ENCODE peak calls at places on chromosome 19, in ten cellular contexts. C is CD8-positive, alpha-beta memory T cell; P is transverse colon; S is tibial artery; E is CD4-positive, CD25-positive, alpha-beta regulatory T cell; F is heart right ventricle; W is cardiac muscle cell; D is heart left ventricle; J is right cardiac atrium; Q is colonic mucosa. R is an unnamed sample.

GRCh38 chr19:38251564-38252051 is 4.6 kb downstream of the PPP1R14A start:
- DNase-seq in C (no peak), S (peak; percentile 73), P (no peak), J (peak; percentile 74), W (peak; percentile 53), F (peak; percentile 79), Q (no peak), D (peak; percentile 86), E (no peak), R (peak; percentile 30)

GRCh38 chr19:2097330-2098327 is 914 bp downstream of the IZUMO4 start:
- DNase-seq in W (no peak), P (peak; percentile 36), C (peak; percentile 61), J (peak; percentile 46), E (no peak), F (no peak), S (peak; percentile 32), Q (no peak), D (no peak), R (peak; percentile 31)

GRCh38 chr19:38304866-38305429 is 897 bp downstream of the C19orf33 start:
- DNase-seq in E (no peak), Q (peak; percentile 96), D (peak; percentile 73), C (no peak), P (peak; percentile 94), W (no peak), S (no peak), F (peak; percentile 44), J (peak; percentile 50), R (no peak)

GRCh38 chr19:46076951-46077814 is 36.4 kb upstream of the IGFL4 start:
- DNase-seq in Q (peak; percentile 68), W (peak; percentile 88), F (no peak), E (no peak), C (no peak), D (no peak), P (peak; percentile 57), J (peak; percentile 22), S (peak; percentile 21), R (no peak)

GRCh38 chr19:45104658-45105384 is 11.8 kb downstream of the PPP1R37 start:
- DNase-seq in D (no peak), Q (no peak), E (peak; percentile 25), J (no peak), C (no peak), S (no peak), W (no peak), P (no peak), F (no peak), R (no peak)

GRCh38 chr19:29811125-29812079 is at the start of gene CCNE1:
- DNase-seq in S (peak; percentile 89), W (peak; percentile 93), Q (peak; percentile 96), E (peak; percentile 91), J (peak; percentile 97), F (peak; percentile 97), C (peak; percentile 93), D (peak; percentile 97), P (peak; percentile 97), R (peak; percentile 81)

GRCh38 chr19:50252111-50252886 is 48.9 kb downstream of the MYH14 start:
- DNase-seq in W (peak; percentile 34), J (no peak), C (no peak), D (no peak), P (peak; percentile 26), Q (peak; percentile 35), F (no peak), E (no peak), S (no peak), R (no peak)

GRCh38 chr19:42201489-42202289 is 15.8 kb downstream of the DEDD2 start:
- DNase-seq in P (peak; percentile 56), Q (no peak), S (no peak), D (peak; percentile 80), C (peak; percentile 53), W (no peak), F (no peak), J (no peak), E (peak; percentile 29), R (peak; percentile 37)

GRCh38 chr19:7920520-7921301 is 573 bp downstream of the SNAPC2 start:
- DNase-seq in W (peak; percentile 99), Q (peak; percentile 100), P (peak; percentile 100), E (peak; percentile 96), F (peak; percentile 100), S (peak; percentile 100), C (peak; percentile 99), J (peak; percentile 100), D (peak; percentile 100), R (peak; percentile 99)

GRCh38 chr19:45954132-45954531 is 19.5 kb downstream of the NOVA2 start:
- DNase-seq in C (no peak), W (peak; percentile 43), F (no peak), E (no peak), J (no peak), D (no peak), S (no peak), Q (no peak), P (no peak), R (no peak)

GRCh38 chr19:6109947-6110346 is 353 bp downstream of the RFX2 start:
- DNase-seq in D (no peak), W (no peak), Q (peak; percentile 44), F (no peak), C (no peak), P (peak; percentile 27), E (no peak), S (peak; percentile 35), J (peak; percentile 33), R (no peak)

DNA sequence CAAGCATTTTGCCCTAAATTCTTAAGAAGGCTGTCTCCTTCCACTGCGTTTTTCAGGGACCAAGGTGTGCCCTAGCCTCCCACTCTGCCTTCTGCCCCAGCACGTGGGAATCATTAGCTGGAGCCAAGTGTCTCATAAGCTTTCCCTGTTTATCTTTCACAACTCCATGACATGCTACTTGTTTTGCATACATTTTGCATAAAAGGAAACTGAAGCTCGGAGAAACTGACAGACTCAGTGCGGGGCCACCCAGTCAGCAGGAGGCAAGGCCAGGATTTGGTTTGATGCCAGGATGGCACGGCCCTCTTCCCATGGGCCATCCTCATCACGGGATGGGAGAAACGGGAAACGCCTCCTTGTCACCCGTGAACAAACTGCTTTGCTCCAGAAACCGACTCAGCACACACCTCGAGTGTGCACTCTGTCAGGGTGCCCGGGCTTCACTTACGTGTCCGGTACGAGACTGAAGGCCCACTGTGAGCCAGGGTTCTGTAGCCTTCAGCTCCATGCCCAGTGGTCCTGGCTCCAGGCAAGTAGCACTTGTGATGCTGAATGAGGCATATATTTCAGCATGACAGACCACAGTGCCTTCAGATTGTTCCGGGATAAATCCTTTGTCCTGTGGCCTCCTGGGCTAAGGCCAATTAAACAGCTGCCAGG is 9.6 kb downstream of the CEBPA start:
- DNase-seq in F (no peak), P (peak; percentile 78), W (peak; percentile 18), E (no peak), D (peak; percentile 51), J (peak; percentile 34), C (no peak), Q (peak; percentile 81), S (no peak), R (peak; percentile 34)
- H3K4me1 ChIP-seq in F (no peaks in the 10 kb centered on the region), P (peaks cover 42% of the 10 kb centered on the region), W (peaks cover 12% of the 10 kb centered on the region), E (no peaks in the 10 kb centered on the region), D (no peaks in the 10 kb centered on the region), J (no peaks in the 10 kb centered on the region), C (no peaks in the 10 kb centered on the region), Q (peaks cover 30% of the 10 kb centered on the region), S (peaks cover 9% of the 10 kb centered on the region), R (peaks cover 12% of the 10 kb centered on the region)

DNA sequence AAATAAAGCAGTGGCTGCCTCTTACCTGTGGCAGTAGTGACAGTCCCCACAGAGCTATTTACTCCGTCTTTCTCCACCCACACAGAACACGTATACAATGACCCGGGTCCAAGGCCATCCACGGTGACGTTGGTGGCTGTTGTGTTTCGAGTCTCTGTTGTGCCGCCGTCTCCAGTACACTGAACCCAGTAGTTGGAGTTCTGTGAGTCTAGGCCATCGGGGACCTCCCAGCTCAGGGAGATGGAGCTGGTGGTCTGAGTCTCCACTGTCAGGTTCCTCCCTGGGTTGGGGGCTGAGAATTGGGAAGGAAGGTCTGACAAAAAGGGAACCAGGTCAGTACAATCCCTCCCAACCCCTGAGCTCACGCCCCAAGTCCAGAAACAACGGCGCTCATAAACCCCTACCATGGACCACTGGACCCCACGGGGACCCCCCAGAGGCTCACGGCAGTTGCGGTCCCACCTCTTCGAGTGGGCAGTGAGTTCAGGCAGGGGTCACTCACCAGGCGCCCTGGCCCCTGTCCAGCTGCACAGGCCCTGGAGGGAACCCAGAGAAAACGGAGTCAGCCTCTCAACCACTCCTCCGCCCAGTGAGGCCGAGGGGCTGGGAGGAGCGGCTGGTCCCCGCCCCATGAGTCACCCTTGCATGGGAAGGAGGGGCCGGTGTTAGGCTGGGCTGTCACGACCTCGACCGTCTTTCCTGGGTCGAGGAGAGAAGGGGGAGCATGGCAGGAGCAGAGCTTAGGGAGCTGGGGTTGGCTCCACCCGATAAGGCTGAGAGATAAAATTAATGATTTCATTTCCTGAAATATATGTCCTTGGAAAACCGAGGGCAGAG is 2.4 kb downstream of the PTPRH start:
- DNase-seq in C (no peak), D (peak; percentile 88), E (no peak), S (peak; percentile 57), J (peak; percentile 91), W (peak; percentile 97), P (peak; percentile 91), F (peak; percentile 79), Q (peak; percentile 91), R (no peak)
- H3K4me3 ChIP-seq in C (no peak overlapping the region), D (no peak overlapping the region), E (no peak overlapping the region), S (no peak overlapping the region), J (no peak overlapping the region), W (no peak overlapping the region), P (peak overlapping the region; percentile 46), F (peak overlapping the region; percentile 41), Q (peak overlapping the region; percentile 19), R (no peak overlapping the region)

DNA sequence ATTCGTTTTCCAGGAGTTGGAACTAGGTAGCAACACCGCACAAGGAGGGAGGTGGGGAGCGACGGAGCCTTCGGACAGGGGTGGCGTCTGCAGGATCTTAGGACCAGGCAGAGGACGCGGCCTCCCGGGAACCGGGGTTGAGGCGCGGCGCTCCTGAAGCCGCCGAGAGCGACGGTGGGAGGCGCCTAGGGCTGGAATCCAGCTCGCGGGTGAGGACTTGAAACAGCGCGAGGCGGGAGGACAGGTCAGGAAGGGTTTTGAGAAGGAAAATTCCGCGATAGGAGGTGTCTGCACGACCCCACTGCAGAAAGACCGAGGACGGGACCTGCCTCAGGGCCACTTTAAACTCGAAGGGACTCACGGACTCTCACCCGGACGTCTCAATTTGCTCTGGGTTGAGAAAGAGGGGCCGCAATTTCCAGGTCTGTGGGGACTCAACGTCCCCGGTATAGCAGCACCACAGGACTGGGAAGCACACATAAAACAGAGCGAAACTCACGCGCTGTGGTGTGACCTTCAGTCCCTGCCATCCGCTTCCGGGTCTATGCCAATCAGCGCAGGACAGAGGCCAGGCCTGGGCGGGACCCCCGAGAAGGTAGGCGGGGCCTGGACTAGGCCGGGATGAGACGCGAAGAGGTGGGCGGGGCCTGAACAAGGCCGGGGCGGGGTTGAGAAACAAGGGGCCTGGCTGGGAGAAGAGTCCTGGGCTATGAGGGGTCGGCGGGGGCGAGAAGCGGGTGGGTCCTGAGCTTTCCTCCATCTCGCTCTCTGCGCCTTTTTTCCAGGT is at the start of gene ZNF320:
- DNase-seq in D (peak; percentile 98), J (peak; percentile 97), C (peak; percentile 94), W (peak; percentile 96), E (peak; percentile 85), S (peak; percentile 98), P (peak; percentile 97), F (peak; percentile 97), Q (peak; percentile 97), R (peak; percentile 85)
- H3K27ac ChIP-seq in D (peak within 1 kb of the TSS; percentile 80), J (peak within 1 kb of the TSS; percentile 76), C (peak within 1 kb of the TSS; percentile 82), W (peak within 1 kb of the TSS; percentile 98), E (peak within 1 kb of the TSS; percentile 65), S (peak within 1 kb of the TSS; percentile 91), P (peak within 1 kb of the TSS; percentile 98), F (peak within 1 kb of the TSS; percentile 96), Q (peak within 1 kb of the TSS; percentile 96), R (peak within 1 kb of the TSS; percentile 94)

DNA sequence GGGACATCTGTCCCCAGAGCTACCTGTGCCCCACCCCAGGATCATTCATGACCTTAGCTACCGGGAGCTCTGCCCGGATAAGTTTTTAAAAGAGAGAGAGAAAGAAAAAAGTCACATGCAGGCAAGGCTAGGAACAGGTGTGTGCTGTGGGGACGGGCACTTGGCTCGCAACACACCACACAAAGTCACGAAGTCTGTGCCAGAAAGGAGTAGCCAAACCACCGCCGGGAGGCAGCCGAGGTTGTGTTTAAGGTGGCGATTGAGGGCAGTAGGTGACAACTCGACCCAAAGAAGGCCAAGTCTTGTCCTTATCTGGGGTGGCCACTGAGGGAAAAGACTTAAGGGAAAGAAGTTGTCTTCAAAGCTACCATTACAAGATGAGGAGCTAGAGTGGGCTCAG is 4.6 kb upstream of the TSHZ3 start:
- DNase-seq in W (no peak), C (no peak), J (no peak), D (no peak), E (no peak), F (no peak), P (no peak), S (no peak), Q (no peak), R (no peak)
- H3K4me1 ChIP-seq in W (peaks cover 5% of the 10 kb centered on the region), C (peaks cover 4% of the 10 kb centered on the region), J (no peaks in the 10 kb centered on the region), D (no peaks in the 10 kb centered on the region), E (peaks cover 54% of the 10 kb centered on the region), F (peaks cover 6% of the 10 kb centered on the region), P (peaks cover 32% of the 10 kb centered on the region), S (peaks cover 17% of the 10 kb centered on the region), Q (no peaks in the 10 kb centered on the region), R (peaks cover 10% of the 10 kb centered on the region)

R was measured in gastrocnemius medialis.